ENCODE peak calls at places on chromosome 10, in five cellular contexts. H is Right ventricle myocardium inferior, I is choroid plexus epithelial cell, T is dermis blood vessel endothelial cell, X is T-helper 22 cell. P is an unnamed sample.

GRCh38 chr10:122154733-122155366 is 116.2 kb upstream of the BTBD16 start:
- DNase-seq in X (no peak), I (peak), H (no peak), T (no peak), P (no peak)

GRCh38 chr10:27679996-27680395 is 65.6 kb downstream of the MKX start:
- DNase-seq in X (no peak), H (no peak), I (no peak), T (no peak), P (no peak)

GRCh38 chr10:104032144-104032775 is 53.4 kb downstream of the COL17A1 start:
- DNase-seq in H (no peak), I (no peak), X (no peak), T (no peak), P (no peak)

GRCh38 chr10:69948261-69948660 is 104.4 kb upstream of the MACROH2A2 start:
- DNase-seq in X (no peak), T (no peak), H (no peak), I (no peak), P (no peak)

GRCh38 chr10:23968296-23968695 is 240.6 kb upstream of the KIAA1217 start:
- DNase-seq in T (no peak), H (no peak), I (no peak), X (no peak), P (peak)

GRCh38 chr10:87961314-87961713 is 97.9 kb downstream of the PTEN start:
- DNase-seq in H (no peak), I (peak), T (peak), X (no peak), P (no peak)

GRCh38 chr10:56823849-56824248 is 462.8 kb upstream of the ZWINT start:
- DNase-seq in X (no peak), T (no peak), H (no peak), I (peak), P (no peak)

GRCh38 chr10:74754397-74754796 is 72.0 kb upstream of the KAT6B start:
- DNase-seq in H (no peak), X (no peak), I (no peak), T (no peak), P (no peak)

GRCh38 chr10:122333037-122333436 is 41.5 kb upstream of the PLEKHA1 start:
- DNase-seq in I (no peak), H (no peak), T (no peak), X (no peak), P (no peak)

GRCh38 chr10:100830728-100831110 is 82.0 kb upstream of the SLF2 start:
- DNase-seq in H (no peak), I (no peak), T (no peak), X (no peak), P (no peak)

P was measured in A673.